ENCODE peak calls at places on chromosome 3, in eight cellular contexts. U is CD4-positive, alpha-beta memory T cell; L is MG63; D is HCT116; E is body of pancreas; P is tibial artery; M is cardiac muscle cell; Y is CD8-positive, alpha-beta memory T cell. J is an unnamed sample. For H3K36me3 and H3K27me3, the result is how much of the 10 kb centered on the place peaks cover.

GRCh38 chr3:187044206-187044605 is 95.1 kb downstream of the RPL39L start:
- DNase-seq in P (no peak), U (no peak), Y (no peak), E (no peak), D (no peak), L (no peak), M (no peak), J (no peak)

GRCh38 chr3:57544181-57545125 is at the start of gene DNAH12:
- DNase-seq in D (no peak), E (peak), P (no peak), U (no peak), L (no peak), Y (no peak), M (peak), J (no peak)

GRCh38 chr3:86867990-86868389 is 123.0 kb downstream of the VGLL3 start:
- DNase-seq in P (no peak), L (no peak), D (no peak), E (peak), U (no peak), M (peak), Y (no peak), J (no peak)

GRCh38 chr3:73707772-73708171 is 83.0 kb upstream of the PDZRN3 start:
- DNase-seq in P (no peak), E (no peak), M (peak), Y (no peak), U (no peak), D (no peak), L (no peak), J (no peak)

GRCh38 chr3:8327739-8328138 is 173.9 kb upstream of the LMCD1 start:
- DNase-seq in P (no peak), E (no peak), M (no peak), U (no peak), L (no peak), Y (no peak), D (no peak), J (no peak)

GRCh38 chr3:66991478-66991877 is 6.6 kb upstream of the KBTBD8 start:
- DNase-seq in U (no peak), Y (no peak), M (peak), D (no peak), P (no peak), L (peak), E (no peak), J (no peak)

GRCh38 chr3:34132069-34132677 is 333.7 kb downstream of the PDCD6IP start:
- DNase-seq in M (peak), L (no peak), D (no peak), E (peak), U (no peak), Y (no peak), P (peak), J (no peak)

GRCh38 chr3:50189274-50189673 is 2.1 kb upstream of the GNAT1 start:
- DNase-seq in Y (no peak), M (peak), L (peak), P (peak), E (peak), D (peak), U (no peak), J (no peak)

GRCh38 chr3:141797167-141797773 is 34.1 kb downstream of the GRK7 start:
- DNase-seq in M (peak), Y (peak), P (peak), E (peak), L (no peak), D (no peak), U (peak), J (no peak)

GRCh38 chr3:65809641-65810150 is 229.0 kb downstream of the MAGI1 start:
- DNase-seq in P (no peak), E (no peak), M (no peak), L (no peak), Y (no peak), D (no peak), U (no peak), J (no peak)

GRCh38 chr3:109114746-109115145 is 3.2 kb downstream of the MORC1 start:
- DNase-seq in L (no peak), U (no peak), P (no peak), Y (no peak), M (no peak), E (no peak), D (no peak), J (no peak)

GRCh38 chr3:86711634-86712033 is 279.3 kb downstream of the VGLL3 start:
- DNase-seq in L (no peak), D (no peak), U (no peak), Y (no peak), E (no peak), P (no peak), M (no peak), J (no peak)

GRCh38 chr3:134179508-134179907 is 71.2 kb downstream of the RYK start:
- DNase-seq in Y (no peak), D (no peak), M (no peak), U (no peak), E (no peak), P (no peak), L (no peak), J (no peak)

GRCh38 chr3:18443670-18444596 is 18.8 kb upstream of the SATB1 start:
- DNase-seq in D (no peak), E (peak), P (no peak), M (peak), Y (no peak), L (no peak), U (no peak), J (no peak)

GRCh38 chr3:173938159-173938558 is 540.6 kb downstream of the NLGN1 start:
- DNase-seq in E (no peak), D (no peak), P (no peak), U (no peak), L (no peak), Y (no peak), M (peak), J (no peak)

GRCh38 chr3:105365171-105365535 is 1.6 kb upstream of the ALCAM start:
- DNase-seq in U (no peak), Y (no peak), L (no peak), M (peak), E (peak), D (no peak), P (no peak), J (no peak)

GRCh38 chr3:38124324-38125122 is 12.4 kb downstream of the ACAA1 start:
- DNase-seq in U (no peak), M (no peak), P (no peak), Y (no peak), D (no peak), E (no peak), L (no peak), J (no peak)

GRCh38 chr3:140244893-140245292 is 309.9 kb downstream of the CLSTN2 start:
- DNase-seq in U (no peak), P (no peak), M (no peak), D (no peak), Y (no peak), E (no peak), L (peak), J (no peak)

GRCh38 chr3:148075829-148076716 is 621.6 kb upstream of the AGTR1 start:
- DNase-seq in M (peak), U (no peak), P (no peak), Y (no peak), L (peak), E (peak), D (peak), J (no peak)

GRCh38 chr3:58049143-58049785 is 41.0 kb downstream of the FLNB start:
- DNase-seq in M (peak), U (no peak), E (peak), D (peak), Y (no peak), L (peak), P (peak), J (no peak)

GRCh38 chr3:66642015-66642414 is 141.2 kb upstream of the LRIG1 start:
- DNase-seq in M (no peak), U (no peak), P (no peak), L (no peak), Y (no peak), D (no peak), E (no peak), J (no peak)

GRCh38 chr3:158920375-158920774 is 118.5 kb downstream of the MFSD1 start:
- DNase-seq in U (no peak), P (no peak), L (no peak), Y (no peak), M (no peak), D (no peak), E (no peak), J (no peak)

GRCh38 chr3:183895296-183895695 is 10.6 kb upstream of the PARL start:
- DNase-seq in U (peak), P (no peak), M (peak), L (no peak), Y (peak), E (peak), D (peak), J (no peak)

GRCh38 chr3:151796105-151796705 is 17.7 kb upstream of the AADAC start:
- DNase-seq in D (no peak), P (no peak), M (peak), U (no peak), E (no peak), L (no peak), Y (no peak), J (no peak)

GRCh38 chr3:127135241-127136023 is 57.5 kb upstream of the PRR23E start:
- DNase-seq in L (peak), U (no peak), P (no peak), D (no peak), M (peak), E (peak), Y (no peak), J (no peak)

GRCh38 chr3:42376397-42376798 is 34.0 kb downstream of the LYZL4 start:
- DNase-seq in U (no peak), Y (no peak), P (peak), M (peak), D (peak), L (peak), E (peak), J (peak)

GRCh38 chr3:61173685-61174084 is 77.6 kb downstream of the FHIT start:
- DNase-seq in L (no peak), Y (no peak), D (no peak), E (no peak), M (no peak), P (no peak), U (no peak), J (no peak)

GRCh38 chr3:132265488-132265887 is 51.7 kb upstream of the ACP3 start:
- DNase-seq in U (no peak), P (no peak), D (no peak), Y (no peak), L (no peak), M (no peak), E (peak), J (no peak)

GRCh38 chr3:149480326-149481017 is 6.0 kb downstream of the TM4SF4 start:
- DNase-seq in L (peak), M (peak), Y (no peak), P (peak), D (peak), E (peak), U (no peak), J (no peak)

GRCh38 chr3:169774186-169774585 is 990 bp downstream of the MYNN start:
- DNase-seq in U (no peak), Y (no peak), D (no peak), E (no peak), L (no peak), P (no peak), M (no peak), J (no peak)

GRCh38 chr3:77191640-77192039 is 151.7 kb downstream of the ROBO2 start:
- DNase-seq in L (no peak), Y (no peak), U (no peak), M (no peak), P (no peak), E (no peak), D (no peak), J (no peak)

GRCh38 chr3:126314305-126315082 is 42.7 kb downstream of the KLF15 start:
- DNase-seq in U (no peak), P (peak), D (no peak), Y (no peak), M (peak), L (no peak), E (no peak), J (peak)

GRCh38 chr3:133991637-133992036 is 38.1 kb downstream of the SLCO2A1 start:
- DNase-seq in D (no peak), Y (no peak), L (peak), E (no peak), U (no peak), M (peak), P (no peak), J (no peak)

GRCh38 chr3:177263615-177264365 is 66.5 kb upstream of the TBL1XR1 start:
- DNase-seq in P (no peak), U (no peak), Y (no peak), L (no peak), D (no peak), E (no peak), M (peak), J (no peak)

GRCh38 chr3:190575441-190576190 is 61.7 kb downstream of the IL1RAP start:
- DNase-seq in U (no peak), L (no peak), E (no peak), Y (no peak), P (peak), D (no peak), M (no peak), J (no peak)

GRCh38 chr3:188489639-188490405 is 335.9 kb downstream of the LPP start:
- DNase-seq in L (no peak), D (no peak), M (peak), P (no peak), U (no peak), E (no peak), Y (no peak), J (no peak)

GRCh38 chr3:32374788-32375595 is 16.7 kb upstream of the CMTM7 start:
- DNase-seq in D (peak), U (peak), P (peak), L (no peak), M (peak), E (peak), Y (peak), J (no peak)

GRCh38 chr3:95123104-95123503 is 1060.2 kb downstream of the NSUN3 start:
- DNase-seq in L (no peak), M (no peak), Y (no peak), D (no peak), P (no peak), U (no peak), E (no peak), J (no peak)

GRCh38 chr3:128073185-128073725 is 21.0 kb downstream of the SEC61A1 start:
- DNase-seq in E (no peak), M (no peak), Y (no peak), P (no peak), L (no peak), U (no peak), D (no peak), J (no peak)

GRCh38 chr3:52403955-52404354 is 40.9 kb downstream of the SEMA3G start:
- DNase-seq in L (no peak), P (no peak), M (no peak), D (no peak), U (no peak), E (no peak), Y (no peak), J (no peak)
- H3K36me3 ChIP-seq in L (under half), P (half or more), M (half or more), D (under half), U (half or more), E (under half), Y (half or more), J (under half)

DNA sequence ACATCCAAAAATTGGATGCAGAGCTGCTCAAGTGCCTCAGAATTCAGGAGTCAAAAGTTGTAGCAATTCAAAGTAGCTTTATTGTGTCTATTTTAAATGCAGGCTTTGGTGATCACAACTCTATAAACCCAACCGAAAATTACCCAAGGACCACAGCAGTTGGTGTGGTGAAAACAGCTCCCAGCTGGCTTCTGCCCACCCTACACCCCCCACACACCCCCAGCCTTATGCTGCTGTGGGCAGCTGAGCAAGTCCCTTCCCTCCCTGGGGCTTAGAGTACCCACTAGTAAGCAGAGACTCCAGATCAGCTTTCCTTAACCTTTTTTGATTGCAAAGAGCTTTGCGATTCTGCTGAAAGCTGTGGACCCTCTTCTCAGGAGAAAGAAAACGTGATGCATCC is 5.7 kb upstream of the HES1 start:
- DNase-seq in L (no peak), M (no peak), D (no peak), P (no peak), E (no peak), Y (no peak), U (no peak), J (no peak)
- H3K27me3 ChIP-seq in L (under half), M (under half), D (under half), P (under half), E (under half), Y (under half), U (under half), J (under half)

GRCh38 chr3:14152233-14152962 is 26.0 kb downstream of the XPC start:
- DNase-seq in L (no peak), Y (no peak), D (no peak), U (no peak), M (peak), E (no peak), P (no peak), J (peak)
- H3K36me3 ChIP-seq in L (under half), Y (under half), D (under half), U (half or more), M (under half), E (under half), P (half or more), J (half or more)

GRCh38 chr3:122383915-122384697 is at the start of gene FAM162A:
- DNase-seq in E (peak), P (peak), U (peak), M (peak), L (peak), Y (peak), D (peak), J (peak)
- H3K27me3 ChIP-seq in E (under half), P (under half), U (under half), M (under half), L (under half), Y (under half), D (under half), J (under half)

DNA sequence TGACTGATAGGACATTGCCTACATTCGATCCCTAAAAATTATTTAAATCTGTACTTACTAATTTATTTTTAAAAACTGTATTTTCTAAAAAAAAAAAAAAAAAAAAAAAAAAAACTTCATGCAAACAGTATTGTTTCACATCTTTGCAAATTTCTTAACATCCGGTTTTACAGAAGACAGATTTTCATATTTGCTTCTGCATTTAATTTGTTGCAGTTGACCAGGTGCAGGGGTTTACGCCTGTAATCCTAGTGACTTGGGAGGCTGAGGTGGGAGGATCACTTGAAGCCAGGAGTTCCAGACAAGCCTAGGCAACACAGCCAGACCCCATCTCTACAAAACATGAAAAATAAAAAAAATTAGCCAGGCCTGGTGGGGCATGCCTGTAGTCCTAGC is 6.4 kb upstream of the NFKBIZ start:
- DNase-seq in Y (no peak), L (no peak), D (no peak), U (no peak), M (no peak), E (no peak), P (no peak), J (no peak)
- H3K36me3 ChIP-seq in Y (under half), L (under half), D (under half), U (under half), M (under half), E (under half), P (under half), J (under half)